ENCODE peak calls at places on chromosome 13, in ten cellular contexts. K, U, A, L, E, G, V, Z, W and B are unnamed samples.

GRCh38 chr13:40251343-40252032 is 415.0 kb downstream of the FOXO1 start:
- DNase-seq in K (no peak), U (no peak), A (no peak), L (no peak), E (no peak), G (no peak), V (no peak), Z (no peak), W (no peak), B (no peak)

GRCh38 chr13:110698689-110699088 is 7.2 kb downstream of the CARS2 start:
- DNase-seq in K (no peak), U (no peak), A (no peak), L (no peak), E (no peak), G (no peak), V (no peak), Z (no peak), W (no peak), B (no peak)

GRCh38 chr13:45367358-45367757 is 26.4 kb upstream of the TPT1 start:
- DNase-seq in K (peak), U (peak), A (peak), L (peak), E (no peak), G (no peak), V (peak), Z (peak), W (no peak), B (peak)

GRCh38 chr13:100035936-100036335 is 53.0 kb upstream of the PCCA start:
- DNase-seq in K (no peak), U (no peak), A (no peak), L (no peak), E (no peak), G (no peak), V (no peak), Z (no peak), W (no peak), B (no peak)

GRCh38 chr13:44273991-44274810 is 99.4 kb upstream of the SERP2 start:
- DNase-seq in K (no peak), U (no peak), A (no peak), L (no peak), E (no peak), G (no peak), V (peak), Z (no peak), W (no peak), B (no peak)

GRCh38 chr13:35025314-35025713 is 83.2 kb downstream of the NBEA start:
- DNase-seq in K (no peak), U (no peak), A (no peak), L (no peak), E (no peak), G (no peak), V (no peak), Z (no peak), W (no peak), B (no peak)

GRCh38 chr13:95604534-95604915 is 40.0 kb downstream of the DZIP1 start:
- DNase-seq in K (no peak), U (no peak), A (no peak), L (no peak), E (no peak), G (no peak), V (no peak), Z (no peak), W (no peak), B (no peak)

GRCh38 chr13:95391325-95391724 is 90.1 kb upstream of the ABCC4 start:
- DNase-seq in K (no peak), U (no peak), A (no peak), L (no peak), E (no peak), G (no peak), V (no peak), Z (no peak), W (no peak), B (no peak)

GRCh38 chr13:22748866-22749586 is 431.8 kb upstream of the SGCG start:
- DNase-seq in K (no peak), U (no peak), A (no peak), L (no peak), E (no peak), G (no peak), V (no peak), Z (no peak), W (no peak), B (no peak)

GRCh38 chr13:42330991-42331390 is 59.0 kb downstream of the AKAP11 start:
- DNase-seq in K (no peak), U (no peak), A (no peak), L (no peak), E (no peak), G (no peak), V (no peak), Z (no peak), W (no peak), B (no peak)